ENCODE peak calls at places on chromosomes 7 and 10, in ten cellular contexts. X is GM18507; H is stimulated activated CD4-positive, alpha-beta T cell treated with anti-CD3 and anti-CD28 coated beads, Interleukin-1b, Interleukin-23, amount 100 ng/mL, for 1 hour; R is head of caudate nucleus; I is SJSA1; J is stimulated activated CD8-positive, alpha-beta memory T cell treated with anti-CD3 and anti-CD28 coated beads, Interleukin-2, amount 100 ng/mL, for 1 hour; E is NCI-H748 treated with DMSO at 0.1 percent for 48 hours; Y is GM12865; W is activated CD4-positive, alpha-beta T cell treated with anti-CD3 and anti-CD28 coated beads, Interleukin-2, amount 10 ng/mL, durations not matched to agents 7 days and 5 days; P is T-helper 2 cell. D is an unnamed sample.

GRCh38 chr7:2717905-2718702 is 30.1 kb downstream of the AMZ1 start:
- DNase-seq in X (no peak), H (no peak), R (no peak), I (no peak), J (no peak), E (no peak), Y (no peak), W (no peak), P (no peak), D (no peak)

GRCh38 chr10:18797286-18797685 is 138.1 kb downstream of the ARL5B start:
- DNase-seq in X (no peak), H (no peak), R (no peak), I (no peak), J (no peak), E (no peak), Y (no peak), W (no peak), P (no peak), D (no peak)

GRCh38 chr7:36182854-36183604 is 30.0 kb downstream of the EEPD1 start:
- DNase-seq in X (no peak), H (no peak), R (no peak), I (no peak), J (no peak), E (no peak), Y (no peak), W (no peak), P (no peak), D (no peak)

GRCh38 chr10:23099816-23100215 is 4.4 kb downstream of the MSRB2 start:
- DNase-seq in X (no peak), H (no peak), R (no peak), I (peak; percentile 12), J (no peak), E (no peak), Y (no peak), W (no peak), P (no peak), D (no peak)

GRCh38 chr10:77965294-77965693 is 38.7 kb upstream of the DLG5 start:
- DNase-seq in X (no peak), H (no peak), R (no peak), I (peak; percentile 63), J (no peak), E (no peak), Y (no peak), W (no peak), P (no peak), D (no peak)

GRCh38 chr7:26567263-26567662 is 275.6 kb downstream of the SNX10 start:
- DNase-seq in X (no peak), H (no peak), R (no peak), I (no peak), J (no peak), E (no peak), Y (no peak), W (no peak), P (no peak), D (no peak)

GRCh38 chr7:124724516-124725192 is 40.9 kb downstream of the GPR37 start:
- DNase-seq in X (no peak), H (no peak), R (peak; percentile 74), I (no peak), J (no peak), E (no peak), Y (no peak), W (no peak), P (no peak), D (no peak)

GRCh38 chr7:155581954-155582353 is 35.6 kb upstream of the CNPY1 start:
- DNase-seq in X (no peak), H (no peak), R (no peak), I (no peak), J (no peak), E (no peak), Y (no peak), W (no peak), P (no peak), D (no peak)

GRCh38 chr7:117034851-117035462 is 81.7 kb downstream of the ST7 start:
- DNase-seq in X (no peak), H (no peak), R (no peak), I (no peak), J (no peak), E (no peak), Y (no peak), W (no peak), P (no peak), D (no peak)

GRCh38 chr7:66946545-66946944 is 25.5 kb downstream of the TMEM248 start:
- DNase-seq in X (no peak), H (no peak), R (no peak), I (no peak), J (no peak), E (no peak), Y (no peak), W (no peak), P (no peak), D (no peak)

GRCh38 chr10:81898518-81898917 is 23.5 kb downstream of the NRG3 start:
- DNase-seq in X (no peak), H (no peak), R (no peak), I (no peak), J (no peak), E (no peak), Y (no peak), W (no peak), P (no peak), D (no peak)

GRCh38 chr7:91653257-91653656 is 227.2 kb downstream of the MTERF1 start:
- DNase-seq in X (no peak), H (no peak), R (no peak), I (no peak), J (no peak), E (no peak), Y (no peak), W (no peak), P (no peak), D (no peak)

GRCh38 chr7:106111671-106112117 is 418 bp downstream of the SYPL1 start:
- DNase-seq in X (no peak), H (no peak), R (peak; percentile 60), I (no peak), J (no peak), E (no peak), Y (no peak), W (peak; percentile 40), P (peak; percentile 51), D (peak; percentile 76)

GRCh38 chr7:1703475-1704325 is 33.6 kb downstream of the ELFN1 start:
- DNase-seq in X (no peak), H (no peak), R (peak; percentile 8), I (no peak), J (no peak), E (no peak), Y (no peak), W (no peak), P (no peak), D (no peak)

GRCh38 chr10:93573051-93573909 is 6.8 kb downstream of the FFAR4 start:
- DNase-seq in X (no peak), H (no peak), R (peak; percentile 46), I (no peak), J (no peak), E (no peak), Y (no peak), W (no peak), P (no peak), D (peak; percentile 94)

GRCh38 chr7:27605689-27606269 is 56.9 kb downstream of the HIBADH start:
- DNase-seq in X (no peak), H (no peak), R (no peak), I (no peak), J (no peak), E (no peak), Y (peak; percentile 12), W (no peak), P (no peak), D (peak; percentile 25)

GRCh38 chr7:54831046-54831643 is 72.1 kb upstream of the SEC61G start:
- DNase-seq in X (no peak), H (no peak), R (no peak), I (peak; percentile 74), J (no peak), E (no peak), Y (no peak), W (no peak), P (no peak), D (no peak)

GRCh38 chr7:54252256-54253035 is 289.7 kb upstream of the VSTM2A start:
- DNase-seq in X (no peak), H (no peak), R (no peak), I (no peak), J (no peak), E (no peak), Y (no peak), W (no peak), P (no peak), D (no peak)

GRCh38 chr7:75595766-75596165 is 103.6 kb downstream of the SPDYE5 start:
- DNase-seq in X (no peak), H (no peak), R (no peak), I (no peak), J (no peak), E (no peak), Y (no peak), W (no peak), P (peak; percentile 33), D (no peak)

GRCh38 chr10:1102392-1102791 is 46.2 kb downstream of the WDR37 start:
- DNase-seq in X (no peak), H (peak; percentile 10), R (no peak), I (no peak), J (no peak), E (no peak), Y (no peak), W (no peak), P (no peak), D (no peak)

GRCh38 chr7:15219758-15220157 is 317.2 kb upstream of the DGKB start:
- DNase-seq in X (no peak), H (no peak), R (no peak), I (no peak), J (no peak), E (no peak), Y (no peak), W (no peak), P (no peak), D (peak; percentile 71)

GRCh38 chr7:124879771-124880170 is 49.9 kb downstream of the POT1 start:
- DNase-seq in X (no peak), H (no peak), R (no peak), I (no peak), J (no peak), E (no peak), Y (no peak), W (no peak), P (no peak), D (no peak)

GRCh38 chr10:105262666-105263065 is 621.6 kb downstream of the SORCS3 start:
- DNase-seq in X (no peak), H (no peak), R (no peak), I (no peak), J (no peak), E (no peak), Y (no peak), W (no peak), P (no peak), D (no peak)